ENCODE peak calls at places on chromosomes 3 and 15, in seven cellular contexts. A is PC-3, E is hepatocyte, J is GM23248, C is OCI-LY7, I is SK-N-SH, N is HCT116. T is an unnamed sample.

GRCh38 chr3:23807161-23808015 is 1.6 kb downstream of the UBE2E1 start:
- DNase-seq in A (peak; percentile 51), E (peak; percentile 8), J (peak; percentile 69), C (peak; percentile 26), I (no peak), N (no peak), T (no peak)

GRCh38 chr3:47661121-47661752 is 82.6 kb upstream of the CSPG5 start:
- DNase-seq in A (peak; percentile 73), E (peak; percentile 29), J (peak; percentile 87), C (no peak), I (peak; percentile 17), N (no peak), T (no peak)

GRCh38 chr3:64008952-64009351 is 14.3 kb downstream of the PSMD6 start:
- DNase-seq in A (no peak), E (no peak), J (no peak), C (no peak), I (no peak), N (no peak), T (no peak)

GRCh38 chr3:180804871-180805430 is 107.5 kb upstream of the FXR1 start:
- DNase-seq in A (peak; percentile 23), E (peak; percentile 53), J (peak; percentile 56), C (no peak), I (no peak), N (peak; percentile 8), T (peak; percentile 89)

GRCh38 chr3:127457094-127457475 is 133.4 kb downstream of the TPRA1 start:
- DNase-seq in A (peak; percentile 51), E (peak; percentile 54), J (peak; percentile 91), C (no peak), I (no peak), N (no peak), T (peak; percentile 73)

GRCh38 chr3:72666444-72666755 is 181.8 kb downstream of the SHQ1 start:
- DNase-seq in A (no peak), E (no peak), J (no peak), C (no peak), I (no peak), N (no peak), T (no peak)

GRCh38 chr15:57344282-57344681 is 32.0 kb upstream of the CGNL1 start:
- DNase-seq in A (no peak), E (no peak), J (no peak), C (no peak), I (no peak), N (no peak), T (no peak)

GRCh38 chr3:125011941-125012340 is 43.9 kb downstream of the HEG1 start:
- DNase-seq in A (no peak), E (no peak), J (no peak), C (no peak), I (no peak), N (no peak), T (peak; percentile 5)

GRCh38 chr3:159872374-159873109 is 116.1 kb upstream of the IL12A start:
- DNase-seq in A (peak; percentile 92), E (no peak), J (peak; percentile 92), C (no peak), I (no peak), N (peak; percentile 86), T (no peak)

GRCh38 chr15:53251998-53252397 is 461.9 kb upstream of the ONECUT1 start:
- DNase-seq in A (no peak), E (peak; percentile 17), J (no peak), C (no peak), I (no peak), N (no peak), T (no peak)

GRCh38 chr3:55875137-55875536 is 388.0 kb upstream of the WNT5A start:
- DNase-seq in A (no peak), E (no peak), J (no peak), C (no peak), I (no peak), N (no peak), T (no peak)

GRCh38 chr15:84772031-84772430 is 23.6 kb downstream of the ZNF592 start:
- DNase-seq in A (no peak), E (no peak), J (no peak), C (no peak), I (no peak), N (no peak), T (no peak)

GRCh38 chr3:112847692-112848091 is 1.0 kb upstream of the CD200R1L start:
- DNase-seq in A (no peak), E (no peak), J (no peak), C (peak; percentile 43), I (no peak), N (no peak), T (no peak)

GRCh38 chr3:134052370-134052769 is 22.6 kb upstream of the SLCO2A1 start:
- DNase-seq in A (no peak), E (no peak), J (no peak), C (no peak), I (no peak), N (no peak), T (no peak)

GRCh38 chr15:44394062-44394461 is 33.4 kb upstream of the CTDSPL2 start:
- DNase-seq in A (no peak), E (no peak), J (no peak), C (no peak), I (no peak), N (no peak), T (no peak)

GRCh38 chr3:131353016-131353877 is 28.3 kb upstream of the NUDT16 start:
- DNase-seq in A (peak; percentile 34), E (no peak), J (no peak), C (peak; percentile 7), I (no peak), N (no peak), T (no peak)

GRCh38 chr3:131348911-131349310 is 32.7 kb upstream of the NUDT16 start:
- DNase-seq in A (peak; percentile 90), E (no peak), J (no peak), C (no peak), I (no peak), N (no peak), T (no peak)

GRCh38 chr3:131349454-131349853 is 32.1 kb upstream of the NUDT16 start:
- DNase-seq in A (no peak), E (no peak), J (no peak), C (no peak), I (no peak), N (no peak), T (no peak)

GRCh38 chr3:131350506-131350905 is 31.1 kb upstream of the NUDT16 start:
- DNase-seq in A (peak; percentile 63), E (no peak), J (peak; percentile 79), C (no peak), I (no peak), N (no peak), T (no peak)

GRCh38 chr3:131349946-131350347 is 31.6 kb upstream of the NUDT16 start:
- DNase-seq in A (peak; percentile 89), E (peak; percentile 23), J (peak; percentile 91), C (no peak), I (peak; percentile 54), N (peak; percentile 21), T (no peak)
- H2AFZ ChIP-seq in A (no peak overlapping the region), E (no peak overlapping the region), J (peak overlapping the region; percentile 35), C (no peak overlapping the region), I (no peak overlapping the region), N (peak overlapping the region; percentile 31), T (no peak overlapping the region)

GRCh38 chr3:168117059-168117458 is 21.3 kb upstream of the GOLIM4 start:
- DNase-seq in A (no peak), E (no peak), J (peak; percentile 29), C (no peak), I (no peak), N (no peak), T (no peak)

GRCh38 chr3:168124791-168125190 is 29.1 kb upstream of the GOLIM4 start:
- DNase-seq in A (no peak), E (no peak), J (no peak), C (no peak), I (no peak), N (no peak), T (no peak)

GRCh38 chr3:168117853-168118313 is 22.2 kb upstream of the GOLIM4 start:
- DNase-seq in A (peak; percentile 56), E (peak; percentile 26), J (peak; percentile 80), C (no peak), I (no peak), N (no peak), T (no peak)

GRCh38 chr3:168123211-168124173 is 27.8 kb upstream of the GOLIM4 start:
- DNase-seq in A (peak; percentile 53), E (no peak), J (peak; percentile 27), C (no peak), I (no peak), N (no peak), T (no peak)

DNA sequence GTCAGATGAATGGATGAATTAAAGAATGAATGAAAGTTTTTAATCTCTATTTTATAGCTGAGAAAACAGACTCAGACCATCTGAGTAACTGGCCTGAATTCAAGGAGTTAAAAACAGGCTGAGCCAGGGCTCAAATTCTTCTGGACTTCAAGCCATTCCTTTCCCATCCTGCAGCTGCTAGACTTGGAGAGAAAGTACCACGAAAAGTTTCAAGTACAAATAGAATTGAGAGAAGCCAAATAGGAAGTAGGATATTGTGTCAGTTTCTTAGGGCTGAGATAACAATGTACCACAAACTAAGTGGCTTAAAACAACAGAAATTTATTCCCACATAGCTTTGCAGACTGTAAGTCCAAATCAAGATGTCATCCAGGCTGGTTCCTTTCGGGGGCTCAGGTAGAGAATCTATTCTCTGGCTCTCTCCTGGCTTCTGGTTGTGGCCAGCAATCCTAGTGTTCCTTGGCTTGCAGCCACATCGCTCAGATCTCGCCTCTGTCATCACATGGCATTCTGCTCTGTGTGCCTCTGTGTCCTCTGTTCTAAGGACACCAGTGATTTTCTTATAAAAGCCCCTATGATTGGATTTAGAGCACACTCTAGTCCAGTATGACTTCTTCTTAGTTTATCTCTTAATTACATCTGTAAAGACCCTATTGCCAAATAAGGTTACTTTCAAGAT is 25.6 kb upstream of the GOLIM4 start:
- DNase-seq in A (no peak), E (no peak), J (peak; percentile 34), C (no peak), I (peak; percentile 17), N (no peak), T (no peak)
- TF ChIP-seq EZH2phosphoT487 in A (no peak), E (no peak), J (no peak), C (no peak), I (no peak), N (no peak), T (no peak)

DNA sequence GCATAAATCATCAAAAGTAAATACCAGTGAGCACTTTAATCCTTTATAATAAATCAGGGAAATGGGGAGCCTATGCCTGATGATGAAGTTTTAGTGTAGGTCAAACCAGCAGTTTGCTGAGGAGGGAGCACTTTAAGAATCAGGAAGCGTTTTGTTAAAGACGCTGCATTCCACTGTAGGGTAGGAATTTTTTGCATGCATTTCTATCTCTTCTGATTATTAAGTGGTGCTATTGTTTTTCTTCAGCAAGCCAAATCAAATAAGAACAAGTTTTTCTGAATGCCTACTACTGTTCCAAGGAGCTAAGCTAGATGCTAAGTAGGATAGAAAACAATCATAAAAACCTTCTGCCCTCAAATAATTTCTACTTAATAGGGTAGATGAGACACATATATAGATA is 781.4 kb downstream of the TBL1XR1 start:
- DNase-seq in A (no peak), E (no peak), J (no peak), C (no peak), I (no peak), N (no peak), T (no peak)
- H3K9me3 ChIP-seq in A (no peaks in the 10 kb centered on the region), E (no peaks in the 10 kb centered on the region), J (no peaks in the 10 kb centered on the region), C (no peaks in the 10 kb centered on the region), I (no peaks in the 10 kb centered on the region), N (no peaks in the 10 kb centered on the region), T (no peaks in the 10 kb centered on the region)

DNA sequence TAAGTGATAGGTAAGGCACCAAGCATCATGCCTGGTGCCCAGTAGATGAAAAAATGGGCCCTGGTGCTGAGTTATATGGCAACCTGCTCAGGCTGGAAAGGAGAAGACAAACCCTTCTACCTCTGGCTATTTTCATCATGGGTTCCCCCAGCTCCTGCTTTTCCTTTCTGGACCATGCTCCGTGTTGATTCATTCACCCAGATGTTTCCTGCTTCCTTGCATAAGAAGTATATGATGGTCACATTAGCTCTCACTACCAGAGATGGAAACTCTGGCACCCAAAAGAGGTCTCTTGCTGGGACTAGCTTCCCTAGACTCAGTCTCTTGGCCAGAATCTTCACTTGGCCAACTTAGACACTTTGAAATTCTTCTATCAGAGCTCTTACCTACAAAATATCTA is 46.6 kb upstream of the MCF2L2 start:
- DNase-seq in A (no peak), E (no peak), J (no peak), C (no peak), I (no peak), N (no peak), T (no peak)
- H2AFZ ChIP-seq in A (no peak overlapping the region), E (no peak overlapping the region), J (no peak overlapping the region), C (no peak overlapping the region), I (no peak overlapping the region), N (no peak overlapping the region), T (no peak overlapping the region)

T was measured in neural progenitor cell.